ENCODE peak calls at places on chromosomes 3 and 15, in eight cellular contexts. One of them, this sample, is unnamed.

GRCh38 chr15:55535436-55535835 is 27.4 kb upstream of the DNAAF4 start:
- DNase-seq in H9: no peak
- DNase-seq in PC-3: no peak
- DNase-seq in endodermal cell: no peak
- DNase-seq in IMR-90: no peak
- DNase-seq in GM23248: no peak
- DNase-seq in trophoblast cell: no peak
- DNase-seq in neuronal stem cell: no peak
- DNase-seq in this sample: no peak

GRCh38 chr3:124083990-124084389 is 92.1 kb upstream of the ROPN1 start:
- DNase-seq in neuronal stem cell: no peak
- DNase-seq in IMR-90: no peak
- DNase-seq in trophoblast cell: no peak
- DNase-seq in endodermal cell: no peak
- DNase-seq in PC-3: no peak
- DNase-seq in GM23248: no peak
- DNase-seq in H9: no peak
- DNase-seq in this sample: no peak

GRCh38 chr3:143266512-143266911 is 146.9 kb downstream of the CHST2 start:
- DNase-seq in endodermal cell: no peak
- DNase-seq in IMR-90: no peak
- DNase-seq in trophoblast cell: no peak
- DNase-seq in PC-3: no peak
- DNase-seq in GM23248: peak
- DNase-seq in neuronal stem cell: no peak
- DNase-seq in H9: no peak
- DNase-seq in this sample: no peak

GRCh38 chr15:56893349-56893678 is 25.1 kb upstream of the TCF12 start:
- DNase-seq in GM23248: no peak
- DNase-seq in IMR-90: no peak
- DNase-seq in neuronal stem cell: no peak
- DNase-seq in H9: no peak
- DNase-seq in trophoblast cell: no peak
- DNase-seq in endodermal cell: no peak
- DNase-seq in PC-3: no peak
- DNase-seq in this sample: no peak

GRCh38 chr3:141410861-141411771 is 42.8 kb downstream of the ZBTB38 start:
- DNase-seq in GM23248: peak
- DNase-seq in PC-3: peak
- DNase-seq in IMR-90: peak
- DNase-seq in neuronal stem cell: no peak
- DNase-seq in endodermal cell: no peak
- DNase-seq in H9: no peak
- DNase-seq in trophoblast cell: no peak
- DNase-seq in this sample: no peak

GRCh38 chr3:179867961-179868360 is 168.8 kb downstream of the PEX5L start:
- DNase-seq in trophoblast cell: no peak
- DNase-seq in IMR-90: no peak
- DNase-seq in neuronal stem cell: no peak
- DNase-seq in H9: no peak
- DNase-seq in endodermal cell: peak
- DNase-seq in PC-3: no peak
- DNase-seq in GM23248: no peak
- DNase-seq in this sample: no peak

GRCh38 chr15:74303741-74304309 is 63.6 kb downstream of the CYP11A1 start:
- DNase-seq in GM23248: no peak
- DNase-seq in trophoblast cell: no peak
- DNase-seq in neuronal stem cell: no peak
- DNase-seq in PC-3: no peak
- DNase-seq in IMR-90: no peak
- DNase-seq in endodermal cell: no peak
- DNase-seq in H9: no peak
- DNase-seq in this sample: no peak

GRCh38 chr3:189862385-189863023 is 231.3 kb downstream of the TP63 start:
- DNase-seq in IMR-90: peak
- DNase-seq in H9: no peak
- DNase-seq in PC-3: no peak
- DNase-seq in trophoblast cell: peak
- DNase-seq in GM23248: peak
- DNase-seq in neuronal stem cell: no peak
- DNase-seq in endodermal cell: no peak
- DNase-seq in this sample: no peak

GRCh38 chr3:11690863-11691833 is 47.4 kb upstream of the VGLL4 start:
- DNase-seq in IMR-90: peak
- DNase-seq in H9: no peak
- DNase-seq in GM23248: peak
- DNase-seq in neuronal stem cell: no peak
- DNase-seq in trophoblast cell: peak
- DNase-seq in endodermal cell: peak
- DNase-seq in PC-3: peak
- DNase-seq in this sample: no peak

GRCh38 chr3:28449398-28449797 is 100.8 kb upstream of the AZI2 start:
- DNase-seq in neuronal stem cell: no peak
- DNase-seq in H9: no peak
- DNase-seq in PC-3: no peak
- DNase-seq in trophoblast cell: no peak
- DNase-seq in endodermal cell: no peak
- DNase-seq in GM23248: no peak
- DNase-seq in IMR-90: no peak
- DNase-seq in this sample: no peak

GRCh38 chr3:138914870-138915502 is 32.0 kb downstream of the FOXL2 start:
- DNase-seq in IMR-90: peak
- DNase-seq in trophoblast cell: peak
- DNase-seq in H9: no peak
- DNase-seq in endodermal cell: no peak
- DNase-seq in GM23248: no peak
- DNase-seq in neuronal stem cell: no peak
- DNase-seq in PC-3: peak
- DNase-seq in this sample: no peak

GRCh38 chr15:52100807-52101206 is 11.8 kb downstream of the BCL2L10 start:
- DNase-seq in endodermal cell: no peak
- DNase-seq in PC-3: peak
- DNase-seq in neuronal stem cell: no peak
- DNase-seq in H9: no peak
- DNase-seq in IMR-90: peak
- DNase-seq in trophoblast cell: peak
- DNase-seq in GM23248: peak
- DNase-seq in this sample: peak

GRCh38 chr3:115633467-115633866 is 10.2 kb downstream of the GAP43 start:
- DNase-seq in neuronal stem cell: no peak
- DNase-seq in H9: no peak
- DNase-seq in IMR-90: no peak
- DNase-seq in PC-3: no peak
- DNase-seq in trophoblast cell: no peak
- DNase-seq in GM23248: no peak
- DNase-seq in endodermal cell: no peak
- DNase-seq in this sample: no peak

GRCh38 chr3:172666181-172666872 is 44.5 kb downstream of the NCEH1 start:
- DNase-seq in H9: no peak
- DNase-seq in IMR-90: no peak
- DNase-seq in endodermal cell: peak
- DNase-seq in GM23248: peak
- DNase-seq in trophoblast cell: peak
- DNase-seq in neuronal stem cell: no peak
- DNase-seq in PC-3: no peak
- DNase-seq in this sample: no peak

GRCh38 chr3:21718161-21718765 is 32.7 kb downstream of the ZNF385D start:
- DNase-seq in endodermal cell: no peak
- DNase-seq in PC-3: peak
- DNase-seq in neuronal stem cell: no peak
- DNase-seq in GM23248: peak
- DNase-seq in trophoblast cell: peak
- DNase-seq in IMR-90: peak
- DNase-seq in H9: no peak
- DNase-seq in this sample: no peak

GRCh38 chr3:123803521-123803920 is 80.6 kb downstream of the MYLK start:
- DNase-seq in IMR-90: no peak
- DNase-seq in GM23248: no peak
- DNase-seq in H9: peak
- DNase-seq in PC-3: no peak
- DNase-seq in trophoblast cell: no peak
- DNase-seq in neuronal stem cell: no peak
- DNase-seq in endodermal cell: peak
- DNase-seq in this sample: no peak

GRCh38 chr3:62611541-62612240 is 238.3 kb upstream of the FEZF2 start:
- DNase-seq in trophoblast cell: no peak
- DNase-seq in GM23248: peak
- DNase-seq in IMR-90: peak
- DNase-seq in neuronal stem cell: no peak
- DNase-seq in endodermal cell: no peak
- DNase-seq in H9: no peak
- DNase-seq in PC-3: no peak
- DNase-seq in this sample: no peak

GRCh38 chr3:52633786-52634185 is 51.9 kb downstream of the PBRM1 start:
- DNase-seq in IMR-90: peak
- DNase-seq in H9: no peak
- DNase-seq in PC-3: no peak
- DNase-seq in GM23248: peak
- DNase-seq in trophoblast cell: no peak
- DNase-seq in endodermal cell: no peak
- DNase-seq in neuronal stem cell: no peak
- DNase-seq in this sample: no peak
- H3K9ac ChIP-seq in IMR-90: no peak
- H3K9ac ChIP-seq in H9: no peak
- H3K9ac ChIP-seq in PC-3: no peak
- H3K9ac ChIP-seq in GM23248: no peak
- H3K9ac ChIP-seq in trophoblast cell: no peak
- H3K9ac ChIP-seq in endodermal cell: no peak
- H3K9ac ChIP-seq in neuronal stem cell: no peak
- H3K9ac ChIP-seq in this sample: no peak

GRCh38 chr3:71258526-71258925 is 325.0 kb downstream of the FOXP1 start:
- DNase-seq in endodermal cell: no peak
- DNase-seq in GM23248: peak
- DNase-seq in IMR-90: no peak
- DNase-seq in H9: no peak
- DNase-seq in neuronal stem cell: no peak
- DNase-seq in PC-3: no peak
- DNase-seq in trophoblast cell: no peak
- DNase-seq in this sample: no peak
- H3K27ac ChIP-seq in endodermal cell: no peak
- H3K27ac ChIP-seq in GM23248: peak
- H3K27ac ChIP-seq in IMR-90: peak
- H3K27ac ChIP-seq in H9: peak
- H3K27ac ChIP-seq in neuronal stem cell: no peak
- H3K27ac ChIP-seq in PC-3: peak
- H3K27ac ChIP-seq in trophoblast cell: no peak
- H3K27ac ChIP-seq in this sample: no peak

GRCh38 chr15:40828447-40829036 is at the start of gene PPP1R14D:
- DNase-seq in endodermal cell: no peak
- DNase-seq in neuronal stem cell: no peak
- DNase-seq in IMR-90: no peak
- DNase-seq in PC-3: no peak
- DNase-seq in GM23248: no peak
- DNase-seq in trophoblast cell: no peak
- DNase-seq in H9: no peak
- DNase-seq in this sample: peak

GRCh38 chr15:40829155-40829554 is 647 bp upstream of the PPP1R14D start:
- DNase-seq in IMR-90: no peak
- DNase-seq in GM23248: no peak
- DNase-seq in neuronal stem cell: no peak
- DNase-seq in H9: no peak
- DNase-seq in PC-3: no peak
- DNase-seq in endodermal cell: no peak
- DNase-seq in trophoblast cell: no peak
- DNase-seq in this sample: no peak

GRCh38 chr15:40825661-40826088 is 2.8 kb downstream of the PPP1R14D start:
- DNase-seq in H9: no peak
- DNase-seq in endodermal cell: no peak
- DNase-seq in trophoblast cell: peak
- DNase-seq in IMR-90: peak
- DNase-seq in PC-3: peak
- DNase-seq in GM23248: peak
- DNase-seq in neuronal stem cell: no peak
- DNase-seq in this sample: no peak

GRCh38 chr15:40823572-40824343 is 4.8 kb downstream of the PPP1R14D start:
- DNase-seq in GM23248: no peak
- DNase-seq in PC-3: peak
- DNase-seq in IMR-90: no peak
- DNase-seq in H9: no peak
- DNase-seq in endodermal cell: no peak
- DNase-seq in neuronal stem cell: no peak
- DNase-seq in trophoblast cell: no peak
- DNase-seq in this sample: no peak

DNA sequence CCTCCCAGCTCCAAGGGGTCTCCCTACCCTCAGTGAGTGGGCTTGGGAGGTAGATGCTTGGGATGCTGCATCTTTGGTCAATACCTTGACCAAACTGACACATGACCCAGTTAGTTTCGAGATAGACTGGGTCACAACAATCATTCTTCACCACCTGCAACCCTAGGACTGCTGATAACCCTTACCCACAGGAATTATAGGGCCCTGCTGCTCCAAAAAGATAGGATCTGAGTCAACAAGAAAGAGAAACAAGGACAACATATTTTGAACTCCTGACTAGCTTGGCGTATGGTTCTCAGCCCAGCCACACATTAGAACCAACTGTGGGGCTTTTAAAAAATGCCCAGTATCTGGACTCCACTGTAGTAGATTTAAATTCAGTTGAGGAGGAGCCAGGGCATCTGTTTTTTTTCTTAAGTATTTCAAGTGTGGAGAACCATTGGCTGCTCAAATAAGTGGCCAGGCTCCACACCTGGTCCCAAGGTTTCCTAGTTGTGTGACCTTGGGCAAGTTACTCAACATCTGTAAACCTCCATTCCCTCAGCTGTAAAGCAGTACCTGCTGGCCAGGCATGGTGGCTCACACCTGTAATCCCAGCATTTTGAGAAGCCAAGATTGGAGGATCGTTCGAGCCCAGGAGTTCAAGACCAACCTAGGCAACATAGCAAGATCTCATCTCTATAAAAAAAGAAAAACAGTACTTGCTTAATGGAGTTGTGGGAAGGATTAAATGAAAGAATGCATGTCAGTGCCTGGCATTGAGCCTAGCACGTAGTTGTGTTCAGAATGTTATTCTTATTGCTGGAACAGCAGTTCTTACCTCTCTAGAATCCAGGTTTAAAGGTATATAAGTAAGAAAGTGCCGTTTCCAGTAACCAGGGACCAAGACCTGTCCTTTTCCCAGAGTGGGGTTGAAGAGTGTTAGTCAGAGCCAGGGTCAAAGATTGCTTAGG is 2.1 kb downstream of the PPP1R14D start:
- DNase-seq in H9: no peak
- DNase-seq in GM23248: no peak
- DNase-seq in IMR-90: no peak
- DNase-seq in PC-3: no peak
- DNase-seq in endodermal cell: no peak
- DNase-seq in neuronal stem cell: no peak
- DNase-seq in trophoblast cell: peak
- DNase-seq in this sample: no peak
- H3K9ac ChIP-seq in H9: no peak
- H3K9ac ChIP-seq in GM23248: no peak
- H3K9ac ChIP-seq in IMR-90: no peak
- H3K9ac ChIP-seq in PC-3: peak
- H3K9ac ChIP-seq in endodermal cell: no peak
- H3K9ac ChIP-seq in neuronal stem cell: no peak
- H3K9ac ChIP-seq in trophoblast cell: no peak
- H3K9ac ChIP-seq in this sample: no peak

DNA sequence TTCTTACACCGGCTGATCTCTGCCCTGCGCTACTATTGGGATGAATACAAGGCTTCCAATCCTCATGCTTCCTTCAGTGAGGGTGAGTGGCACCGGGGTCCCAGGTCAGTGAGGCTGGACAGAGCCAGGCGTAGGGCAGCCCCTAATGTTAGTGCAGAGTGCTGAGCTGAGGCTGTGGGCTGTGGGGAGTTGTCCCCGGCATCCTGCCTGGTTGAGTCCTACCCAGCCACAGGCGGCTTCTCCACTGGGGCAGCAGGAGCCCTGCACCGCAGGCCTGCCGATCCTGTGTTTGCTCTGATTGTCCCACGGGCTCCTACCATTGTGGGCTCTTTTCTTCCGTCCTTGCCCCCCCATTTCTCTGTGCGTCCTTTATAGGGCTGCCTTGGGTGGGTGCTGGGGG is 13.3 kb downstream of the RNF123 start:
- DNase-seq in endodermal cell: no peak
- DNase-seq in IMR-90: no peak
- DNase-seq in trophoblast cell: no peak
- DNase-seq in H9: no peak
- DNase-seq in GM23248: no peak
- DNase-seq in neuronal stem cell: no peak
- DNase-seq in PC-3: no peak
- DNase-seq in this sample: no peak
- H3K27ac ChIP-seq in endodermal cell: no peak
- H3K27ac ChIP-seq in IMR-90: no peak
- H3K27ac ChIP-seq in trophoblast cell: no peak
- H3K27ac ChIP-seq in H9: no peak
- H3K27ac ChIP-seq in GM23248: no peak
- H3K27ac ChIP-seq in neuronal stem cell: no peak
- H3K27ac ChIP-seq in PC-3: no peak
- H3K27ac ChIP-seq in this sample: no peak